ENCODE peak calls at places on chromosomes 5 and 9, in four cellular contexts. One of them, this sample, is unnamed. For H3K4me1, the result is how much of the 10 kb centered on the place peaks cover.

GRCh38 chr5:58901271-58901670 is 318.4 kb downstream of the RAB3C start:
- DNase-seq in GM12878: no peak
- DNase-seq in H1: no peak
- DNase-seq in SK-N-SH: no peak
- DNase-seq in this sample: no peak

GRCh38 chr5:38190111-38190510 is 68.2 kb upstream of the EGFLAM start:
- DNase-seq in GM12878: no peak
- DNase-seq in SK-N-SH: no peak
- DNase-seq in H1: no peak
- DNase-seq in this sample: no peak

GRCh38 chr5:144385597-144385996 is 214.9 kb downstream of the KCTD16 start:
- DNase-seq in H1: no peak
- DNase-seq in GM12878: no peak
- DNase-seq in SK-N-SH: no peak
- DNase-seq in this sample: no peak

GRCh38 chr9:95486318-95486717 is 30.5 kb downstream of the PTCH1 start:
- DNase-seq in SK-N-SH: no peak
- DNase-seq in H1: no peak
- DNase-seq in GM12878: no peak
- DNase-seq in this sample: no peak

GRCh38 chr9:96476591-96476990 is 26.6 kb downstream of the HABP4 start:
- DNase-seq in GM12878: no peak
- DNase-seq in SK-N-SH: no peak
- DNase-seq in H1: no peak
- DNase-seq in this sample: no peak

GRCh38 chr9:134963546-134963945 is 45.8 kb upstream of the FCN1 start:
- DNase-seq in SK-N-SH: no peak
- DNase-seq in H1: no peak
- DNase-seq in GM12878: no peak
- DNase-seq in this sample: no peak

GRCh38 chr5:5318426-5319205 is 103.9 kb upstream of the ICE1 start:
- DNase-seq in H1: no peak
- DNase-seq in GM12878: no peak
- DNase-seq in SK-N-SH: peak
- DNase-seq in this sample: no peak

GRCh38 chr5:31479706-31480105 is 52.2 kb downstream of the DROSHA start:
- DNase-seq in H1: no peak
- DNase-seq in GM12878: no peak
- DNase-seq in SK-N-SH: no peak
- DNase-seq in this sample: no peak

GRCh38 chr9:99103909-99104458 is 929 bp upstream of the TGFBR1 start:
- DNase-seq in SK-N-SH: no peak
- DNase-seq in H1: peak
- DNase-seq in GM12878: no peak
- DNase-seq in this sample: peak

GRCh38 chr5:56440871-56441740 is 208.0 kb upstream of the ANKRD55 start:
- DNase-seq in GM12878: no peak
- DNase-seq in SK-N-SH: no peak
- DNase-seq in H1: no peak
- DNase-seq in this sample: no peak

GRCh38 chr9:84538879-84539278 is 130.7 kb upstream of the NTRK2 start:
- DNase-seq in GM12878: no peak
- DNase-seq in H1: no peak
- DNase-seq in SK-N-SH: no peak
- DNase-seq in this sample: no peak

GRCh38 chr5:157670662-157671591 is at the start of gene C5orf52:
- DNase-seq in H1: no peak
- DNase-seq in SK-N-SH: peak
- DNase-seq in GM12878: peak
- DNase-seq in this sample: no peak

GRCh38 chr5:21680661-21681060 is 1172.5 kb downstream of the CDH12 start:
- DNase-seq in GM12878: no peak
- DNase-seq in H1: no peak
- DNase-seq in SK-N-SH: no peak
- DNase-seq in this sample: no peak

GRCh38 chr5:103410174-103410573 is 151.6 kb downstream of the MACIR start:
- DNase-seq in H1: no peak
- DNase-seq in SK-N-SH: no peak
- DNase-seq in GM12878: no peak
- DNase-seq in this sample: no peak

GRCh38 chr5:19988447-19988846 is 447 bp upstream of the CDH18 start:
- DNase-seq in GM12878: no peak
- DNase-seq in H1: no peak
- DNase-seq in SK-N-SH: peak
- DNase-seq in this sample: no peak

GRCh38 chr9:104993291-104993963 is 65.5 kb upstream of the ABCA1 start:
- DNase-seq in SK-N-SH: no peak
- DNase-seq in GM12878: no peak
- DNase-seq in H1: peak
- DNase-seq in this sample: no peak

GRCh38 chr9:137407590-137408300 is 15.2 kb downstream of the EXD3 start:
- DNase-seq in SK-N-SH: no peak
- DNase-seq in GM12878: peak
- DNase-seq in H1: no peak
- DNase-seq in this sample: peak

GRCh38 chr9:16398676-16399075 is 471.8 kb downstream of the BNC2 start:
- DNase-seq in SK-N-SH: no peak
- DNase-seq in H1: no peak
- DNase-seq in GM12878: no peak
- DNase-seq in this sample: no peak

GRCh38 chr5:173807150-173807784 is 80.9 kb upstream of the CPEB4 start:
- DNase-seq in SK-N-SH: no peak
- DNase-seq in H1: no peak
- DNase-seq in GM12878: no peak
- DNase-seq in this sample: no peak

GRCh38 chr9:94717656-94718225 is 8.8 kb upstream of the AOPEP start:
- DNase-seq in GM12878: no peak
- DNase-seq in SK-N-SH: no peak
- DNase-seq in H1: no peak
- DNase-seq in this sample: no peak

GRCh38 chr9:30723656-30724055 is 1660.8 kb upstream of the ACO1 start:
- DNase-seq in H1: no peak
- DNase-seq in SK-N-SH: no peak
- DNase-seq in GM12878: no peak
- DNase-seq in this sample: no peak

GRCh38 chr5:141965071-141965470 is 3.8 kb upstream of the RNF14 start:
- DNase-seq in GM12878: no peak
- DNase-seq in SK-N-SH: no peak
- DNase-seq in H1: peak
- DNase-seq in this sample: no peak

GRCh38 chr5:94113-94892 is 2.3 kb downstream of the PLEKHG4B start:
- DNase-seq in GM12878: no peak
- DNase-seq in SK-N-SH: no peak
- DNase-seq in H1: no peak
- DNase-seq in this sample: no peak

GRCh38 chr5:74464512-74465209 is 175.9 kb downstream of the ENC1 start:
- DNase-seq in H1: no peak
- DNase-seq in SK-N-SH: no peak
- DNase-seq in GM12878: no peak
- DNase-seq in this sample: no peak

GRCh38 chr5:96692436-96692835 is 30.3 kb downstream of the CAST start:
- DNase-seq in GM12878: no peak
- DNase-seq in H1: no peak
- DNase-seq in SK-N-SH: no peak
- DNase-seq in this sample: no peak

GRCh38 chr5:16881253-16881652 is 54.8 kb downstream of the MYO10 start:
- DNase-seq in GM12878: no peak
- DNase-seq in H1: no peak
- DNase-seq in SK-N-SH: no peak
- DNase-seq in this sample: no peak

GRCh38 chr5:160293901-160294561 is 18.3 kb downstream of the CCNJL start:
- DNase-seq in GM12878: no peak
- DNase-seq in H1: no peak
- DNase-seq in SK-N-SH: no peak
- DNase-seq in this sample: no peak

GRCh38 chr9:122463828-122464632 is 13.7 kb downstream of the OR1J1 start:
- DNase-seq in H1: no peak
- DNase-seq in SK-N-SH: peak
- DNase-seq in GM12878: peak
- DNase-seq in this sample: peak

GRCh38 chr9:115972362-115972761 is 181.2 kb upstream of the PAPPA start:
- DNase-seq in GM12878: no peak
- DNase-seq in SK-N-SH: no peak
- DNase-seq in H1: no peak
- DNase-seq in this sample: no peak

GRCh38 chr5:31854625-31855526 is 215.9 kb downstream of the PDZD2 start:
- DNase-seq in GM12878: no peak
- DNase-seq in H1: peak
- DNase-seq in SK-N-SH: peak
- DNase-seq in this sample: no peak

GRCh38 chr9:70510157-70510770 is 95.8 kb upstream of the KLF9 start:
- DNase-seq in GM12878: no peak
- DNase-seq in SK-N-SH: peak
- DNase-seq in H1: peak
- DNase-seq in this sample: peak

GRCh38 chr9:89902450-89902849 is 297.6 kb downstream of the GADD45G start:
- DNase-seq in H1: no peak
- DNase-seq in GM12878: no peak
- DNase-seq in SK-N-SH: no peak
- DNase-seq in this sample: no peak

GRCh38 chr9:89893886-89894285 is 289.1 kb downstream of the GADD45G start:
- DNase-seq in H1: no peak
- DNase-seq in GM12878: no peak
- DNase-seq in SK-N-SH: no peak
- DNase-seq in this sample: no peak

GRCh38 chr9:89903076-89903475 is 298.3 kb downstream of the GADD45G start:
- DNase-seq in SK-N-SH: no peak
- DNase-seq in H1: no peak
- DNase-seq in GM12878: no peak
- DNase-seq in this sample: no peak

GRCh38 chr9:89896806-89897340 is 292.1 kb downstream of the GADD45G start:
- DNase-seq in GM12878: no peak
- DNase-seq in H1: no peak
- DNase-seq in SK-N-SH: no peak
- DNase-seq in this sample: no peak

GRCh38 chr9:89899476-89900047 is 294.8 kb downstream of the GADD45G start:
- DNase-seq in GM12878: no peak
- DNase-seq in H1: no peak
- DNase-seq in SK-N-SH: no peak
- DNase-seq in this sample: no peak
- TF ChIP-seq NRF1 in GM12878: no peak
- TF ChIP-seq NRF1 in H1: no peak
- TF ChIP-seq NRF1 in SK-N-SH: no peak
- TF ChIP-seq NRF1 in this sample: no peak

DNA sequence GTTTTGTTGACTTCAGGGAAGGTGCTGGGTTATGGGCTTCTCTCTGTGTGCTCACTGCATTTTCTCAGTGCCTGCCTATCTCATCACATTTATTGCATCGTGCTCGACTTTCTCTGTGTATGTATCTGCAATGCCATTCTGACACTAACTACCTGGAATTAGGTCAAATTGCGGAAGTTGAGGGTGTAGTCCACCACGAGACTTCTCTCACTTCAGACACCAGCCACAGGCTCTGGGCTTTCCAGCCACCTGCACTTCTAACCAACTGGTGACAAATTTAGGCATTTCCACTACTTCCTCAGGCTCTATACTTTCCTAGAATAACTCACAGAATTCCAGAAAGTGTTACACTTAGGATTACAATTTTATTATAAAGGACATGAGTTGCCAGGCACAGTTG is 188.6 kb upstream of the ZNF608 start:
- DNase-seq in GM12878: peak
- DNase-seq in H1: no peak
- DNase-seq in SK-N-SH: no peak
- DNase-seq in this sample: no peak
- H3K4me1 ChIP-seq in GM12878: under half
- H3K4me1 ChIP-seq in H1: under half
- H3K4me1 ChIP-seq in SK-N-SH: under half
- H3K4me1 ChIP-seq in this sample: under half

DNA sequence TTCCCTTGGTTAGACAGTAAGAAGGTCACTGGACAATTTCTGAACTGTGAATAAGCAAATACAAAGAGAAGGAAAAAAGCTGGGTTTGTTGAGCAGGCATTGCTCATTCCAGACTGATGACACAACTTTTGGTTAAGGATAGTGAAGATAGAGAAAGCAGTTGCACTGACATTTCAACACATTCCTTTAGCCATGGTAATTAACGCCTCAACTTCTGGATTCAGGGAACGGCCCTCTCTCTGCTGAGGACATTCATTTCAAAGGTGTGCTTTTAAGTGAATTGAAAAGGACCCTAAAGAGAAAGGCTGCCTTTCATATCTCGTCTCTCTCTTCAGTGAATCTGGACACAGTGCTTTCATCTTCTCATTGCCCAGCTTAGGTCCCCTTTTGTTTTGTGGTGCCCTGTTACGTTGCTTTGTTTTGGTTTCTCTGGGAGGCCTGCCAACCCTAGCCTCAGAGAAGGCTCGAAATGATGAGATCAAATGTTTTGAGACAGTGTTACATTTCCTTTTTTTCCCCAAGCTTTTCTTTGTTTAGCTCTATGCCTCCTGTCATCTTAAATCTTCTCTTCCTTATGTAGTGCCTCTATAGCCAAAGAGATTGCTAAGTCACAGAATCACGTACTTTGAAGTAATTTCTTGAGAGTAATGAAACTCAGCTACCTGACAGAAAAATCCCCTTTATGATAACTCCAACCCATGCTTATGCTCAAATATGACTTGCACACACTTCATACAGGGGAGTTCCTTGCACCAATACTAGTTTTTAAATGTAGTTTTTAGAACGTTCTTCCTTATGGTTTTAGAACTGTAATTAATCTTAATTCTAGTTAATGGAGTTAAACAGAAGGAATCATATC is 94.4 kb upstream of the IFNE start:
- DNase-seq in H1: no peak
- DNase-seq in SK-N-SH: no peak
- DNase-seq in GM12878: peak
- DNase-seq in this sample: no peak
- TF ChIP-seq NRF1 in H1: no peak
- TF ChIP-seq NRF1 in SK-N-SH: no peak
- TF ChIP-seq NRF1 in GM12878: no peak
- TF ChIP-seq NRF1 in this sample: no peak

DNA sequence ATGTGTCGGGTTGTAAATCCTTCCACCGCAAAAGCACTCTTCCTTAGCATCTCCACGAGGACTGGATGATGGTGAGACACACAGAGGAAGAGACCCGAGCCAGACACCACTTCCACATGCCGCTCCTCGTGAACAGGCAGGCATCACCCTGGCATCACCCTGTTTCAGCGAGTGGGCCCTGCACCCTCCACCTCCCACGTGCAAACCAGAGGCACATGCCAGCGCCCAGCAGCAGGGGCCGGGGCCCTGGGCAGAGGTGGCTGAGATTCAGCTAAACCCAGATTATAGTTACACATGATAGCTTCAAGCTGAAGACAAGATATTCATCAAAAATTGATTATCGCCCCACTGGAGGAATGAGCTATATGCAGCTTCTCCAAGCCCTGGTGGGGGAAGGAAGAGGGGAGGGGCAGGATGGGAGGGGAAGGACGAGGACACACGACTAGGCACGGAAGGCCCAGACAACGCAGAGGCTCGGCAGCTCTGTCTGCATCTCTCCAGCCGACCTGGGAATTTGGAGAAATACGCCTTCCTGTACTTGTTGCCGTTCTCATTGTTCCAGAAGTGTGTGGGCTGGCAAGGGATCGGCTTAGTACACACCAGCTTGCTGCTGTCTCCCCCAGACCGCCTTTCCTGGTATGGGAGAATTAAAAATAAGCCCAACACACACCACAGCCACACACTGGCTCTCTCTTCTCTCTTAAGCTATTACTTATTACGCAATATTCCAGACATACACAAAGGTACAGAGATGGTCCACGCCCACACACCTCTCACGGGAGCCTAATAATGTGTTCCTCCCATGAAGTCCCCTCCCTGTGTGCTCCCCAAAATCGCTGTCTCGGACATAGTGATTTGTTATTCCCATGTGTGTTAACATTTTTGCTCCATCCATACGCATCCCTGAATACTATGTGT is 50.4 kb upstream of the ZNF354A start:
- DNase-seq in SK-N-SH: no peak
- DNase-seq in GM12878: no peak
- DNase-seq in H1: no peak
- DNase-seq in this sample: no peak
- H3K4me1 ChIP-seq in SK-N-SH: under half
- H3K4me1 ChIP-seq in GM12878: under half
- H3K4me1 ChIP-seq in H1: under half
- H3K4me1 ChIP-seq in this sample: under half

This sample was measured in K562.